ENCODE peak calls at places on chromosomes 6 and 20, in nine cellular contexts. R is AG10803, V is heart right ventricle, X is kidney, I is fibroblast of lung, K is fibroblast of the aortic adventitia, P is A549, H is NB4, Q is thoracic aorta. T is an unnamed sample.

GRCh38 chr20:33305591-33306057 is 22.6 kb downstream of the BPIFB1 start:
- DNase-seq in R (peak), V (no peak), X (no peak), I (no peak), K (no peak), P (peak), H (no peak), Q (no peak), T (no peak)

GRCh38 chr20:16216227-16217210 is 356.7 kb downstream of the KIF16B start:
- DNase-seq in R (no peak), V (no peak), X (no peak), I (no peak), K (no peak), P (no peak), H (no peak), Q (no peak), T (no peak)

GRCh38 chr6:79928478-79928998 is 18.8 kb downstream of the ELOVL4 start:
- DNase-seq in R (no peak), V (no peak), X (no peak), I (no peak), K (no peak), P (peak), H (no peak), Q (no peak), T (no peak)

GRCh38 chr6:142387997-142388815 is 86.4 kb downstream of the ADGRG6 start:
- DNase-seq in R (peak), V (no peak), X (no peak), I (peak), K (peak), P (peak), H (peak), Q (no peak), T (no peak)

GRCh38 chr20:39913274-39913673 is 775.8 kb downstream of the MAFB start:
- DNase-seq in R (no peak), V (no peak), X (no peak), I (peak), K (no peak), P (no peak), H (no peak), Q (no peak), T (no peak)

GRCh38 chr6:113742342-113742741 is 114.8 kb upstream of the MARCKS start:
- DNase-seq in R (no peak), V (no peak), X (no peak), I (no peak), K (peak), P (no peak), H (no peak), Q (no peak), T (no peak)

GRCh38 chr6:24228681-24229255 is 102.8 kb downstream of the NRSN1 start:
- DNase-seq in R (peak), V (no peak), X (no peak), I (peak), K (no peak), P (peak), H (peak), Q (no peak), T (no peak)

GRCh38 chr6:90249458-90249857 is 47.2 kb downstream of the BACH2 start:
- DNase-seq in R (no peak), V (no peak), X (no peak), I (no peak), K (no peak), P (no peak), H (no peak), Q (no peak), T (no peak)

GRCh38 chr20:9353180-9353915 is 161.0 kb upstream of the LAMP5 start:
- DNase-seq in R (no peak), V (no peak), X (no peak), I (no peak), K (no peak), P (no peak), H (no peak), Q (no peak), T (no peak)
- TF ChIP-seq CTCF in R (no peak), V (peak), X (no peak), I (no peak), K (no peak), P (no peak), H (no peak), Q (no peak), T (peak)

GRCh38 chr6:108541843-108542795 is 18.6 kb upstream of the FOXO3 start:
- DNase-seq in R (peak), V (peak), X (peak), I (peak), K (peak), P (peak), H (peak), Q (no peak), T (no peak)

GRCh38 chr6:108546079-108547049 is 14.4 kb upstream of the FOXO3 start:
- DNase-seq in R (no peak), V (no peak), X (no peak), I (no peak), K (no peak), P (no peak), H (peak), Q (no peak), T (no peak)

GRCh38 chr6:108543165-108543940 is 17.4 kb upstream of the FOXO3 start:
- DNase-seq in R (no peak), V (no peak), X (no peak), I (no peak), K (no peak), P (no peak), H (no peak), Q (no peak), T (no peak)

GRCh38 chr6:108549241-108549640 is 11.5 kb upstream of the FOXO3 start:
- DNase-seq in R (peak), V (no peak), X (no peak), I (no peak), K (no peak), P (no peak), H (no peak), Q (no peak), T (no peak)

DNA sequence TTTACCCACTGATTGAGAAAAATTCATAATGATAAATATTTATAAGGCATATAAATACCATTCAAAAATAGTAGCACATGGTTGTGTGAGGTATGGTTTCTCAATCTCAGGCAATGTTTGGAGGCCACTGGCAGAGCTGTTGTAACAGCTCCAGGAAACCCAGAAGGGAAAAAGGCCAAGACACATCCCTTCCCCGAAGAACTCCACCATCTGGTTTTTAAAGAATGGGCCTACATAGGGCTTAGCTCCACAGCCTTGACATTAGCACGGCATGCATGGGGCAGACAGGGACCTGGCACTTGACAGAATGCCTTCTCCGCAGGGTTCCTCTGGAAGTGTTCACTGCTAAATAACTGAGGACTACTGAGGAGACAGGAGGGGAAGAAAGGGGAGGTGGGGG is 16.1 kb upstream of the FOXO3 start:
- DNase-seq in R (peak), V (no peak), X (no peak), I (no peak), K (peak), P (no peak), H (no peak), Q (no peak), T (peak)
- H3K4me3 ChIP-seq in R (no peak), V (no peak), X (no peak), I (no peak), K (no peak), P (no peak), H (no peak), Q (no peak), T (no peak)

GRCh38 chr20:1900321-1900791 is 5.1 kb downstream of the SIRPA start:
- DNase-seq in R (peak), V (peak), X (no peak), I (peak), K (peak), P (peak), H (peak), Q (no peak), T (peak)
- TF ChIP-seq CTCF in R (peak), V (peak), X (peak), I (peak), K (peak), P (peak), H (peak), Q (peak), T (peak)

GRCh38 chr6:39047434-39048327 is 900 bp upstream of the GLP1R start:
- DNase-seq in R (no peak), V (no peak), X (no peak), I (no peak), K (no peak), P (no peak), H (no peak), Q (no peak), T (no peak)
- H3K4me3 ChIP-seq in R (no peak), V (peak), X (no peak), I (no peak), K (no peak), P (no peak), H (peak), Q (no peak), T (no peak)

DNA sequence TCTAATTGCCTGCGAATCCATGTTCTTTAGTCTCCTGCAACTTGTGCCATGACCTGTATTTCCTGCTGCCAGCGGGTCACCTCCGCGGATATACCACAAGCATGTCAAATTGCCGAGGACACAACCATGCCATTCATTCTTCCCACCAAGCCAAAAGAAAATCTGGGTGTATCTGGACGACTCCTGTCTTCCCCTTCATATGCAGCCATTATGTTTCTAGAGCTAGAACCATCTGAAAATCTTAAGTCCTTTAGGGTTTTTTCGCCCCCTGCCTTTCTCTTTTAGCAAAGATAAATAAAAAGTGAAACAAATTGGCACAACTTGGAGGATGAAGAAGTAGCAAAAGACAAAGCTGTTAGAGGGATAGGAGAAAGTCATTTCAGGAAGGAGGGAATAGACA is 242.6 kb downstream of the ARID1B start:
- DNase-seq in R (peak), V (no peak), X (no peak), I (no peak), K (peak), P (no peak), H (peak), Q (no peak), T (no peak)
- TF ChIP-seq CTCF in R (peak), V (no peak), X (no peak), I (peak), K (no peak), P (no peak), H (no peak), Q (no peak), T (no peak)

GRCh38 chr6:501891-502601 is 110.5 kb downstream of the IRF4 start:
- DNase-seq in R (no peak), V (no peak), X (no peak), I (no peak), K (no peak), P (no peak), H (peak), Q (no peak), T (no peak)
- H3K4me3 ChIP-seq in R (no peak), V (no peak), X (no peak), I (no peak), K (no peak), P (no peak), H (peak), Q (no peak), T (peak)

GRCh38 chr6:106692823-106693216 is 63.4 kb downstream of the QRSL1 start:
- DNase-seq in R (no peak), V (no peak), X (no peak), I (no peak), K (no peak), P (no peak), H (no peak), Q (no peak), T (no peak)

GRCh38 chr6:106685833-106686232 is 56.5 kb downstream of the QRSL1 start:
- DNase-seq in R (no peak), V (no peak), X (no peak), I (peak), K (no peak), P (no peak), H (no peak), Q (no peak), T (no peak)

GRCh38 chr6:106684011-106684410 is 54.6 kb downstream of the QRSL1 start:
- DNase-seq in R (no peak), V (no peak), X (no peak), I (no peak), K (no peak), P (no peak), H (no peak), Q (no peak), T (no peak)

GRCh38 chr6:106692112-106692822 is 62.9 kb downstream of the QRSL1 start:
- DNase-seq in R (peak), V (no peak), X (peak), I (peak), K (peak), P (peak), H (no peak), Q (no peak), T (peak)

GRCh38 chr6:106688177-106688951 is 59.0 kb downstream of the QRSL1 start:
- DNase-seq in R (peak), V (no peak), X (no peak), I (no peak), K (peak), P (peak), H (no peak), Q (no peak), T (no peak)
- TF ChIP-seq CTCF in R (no peak), V (no peak), X (no peak), I (no peak), K (no peak), P (no peak), H (no peak), Q (no peak), T (no peak)

GRCh38 chr6:98838027-98838426 is 3.7 kb downstream of the POU3F2 start:
- DNase-seq in R (no peak), V (no peak), X (no peak), I (peak), K (no peak), P (no peak), H (no peak), Q (no peak), T (no peak)

GRCh38 chr6:98840385-98840784 is 6.0 kb downstream of the POU3F2 start:
- DNase-seq in R (no peak), V (no peak), X (no peak), I (peak), K (no peak), P (no peak), H (no peak), Q (no peak), T (no peak)

GRCh38 chr6:98841114-98841513 is 6.7 kb downstream of the POU3F2 start:
- DNase-seq in R (no peak), V (no peak), X (no peak), I (peak), K (no peak), P (no peak), H (no peak), Q (no peak), T (no peak)

GRCh38 chr6:98841589-98842488 is 7.5 kb downstream of the POU3F2 start:
- DNase-seq in R (no peak), V (no peak), X (no peak), I (peak), K (no peak), P (no peak), H (no peak), Q (no peak), T (no peak)

DNA sequence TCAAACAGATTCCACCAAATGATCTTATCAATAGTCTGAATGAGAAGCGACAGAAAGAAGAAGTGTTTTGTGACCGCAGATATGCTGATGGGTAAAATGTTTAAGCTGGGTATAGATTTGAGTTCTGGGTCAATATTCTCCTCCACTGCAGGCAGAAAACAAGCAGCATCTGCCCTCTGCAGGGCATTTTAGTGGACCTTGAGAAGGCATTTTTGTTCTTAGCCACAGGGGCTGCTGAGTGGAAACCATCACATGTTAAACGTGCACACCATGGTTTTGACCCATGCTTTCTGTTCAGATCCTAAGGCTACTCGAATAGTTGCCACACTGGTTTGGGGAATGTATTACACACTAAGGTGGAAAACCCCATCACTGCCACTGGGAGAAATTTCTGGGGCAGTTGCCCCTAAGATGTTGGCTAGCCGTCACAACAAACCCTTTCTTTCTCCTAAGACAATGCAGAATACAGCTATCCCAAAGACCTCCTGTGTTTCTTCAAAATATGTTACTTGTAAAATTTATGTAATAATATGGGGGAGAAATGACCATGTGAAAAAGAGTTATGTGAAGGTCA is 5.5 kb downstream of the POU3F2 start:
- DNase-seq in R (peak), V (no peak), X (no peak), I (peak), K (peak), P (peak), H (peak), Q (no peak), T (no peak)
- H3K4me3 ChIP-seq in R (no peak), V (no peak), X (no peak), I (no peak), K (no peak), P (no peak), H (no peak), Q (no peak), T (no peak)

GRCh38 chr6:168959696-168960095 is 293.9 kb downstream of the THBS2 start:
- DNase-seq in R (no peak), V (no peak), X (no peak), I (no peak), K (no peak), P (no peak), H (no peak), Q (no peak), T (no peak)

GRCh38 chr6:168953461-168953860 is 300.2 kb downstream of the THBS2 start:
- DNase-seq in R (no peak), V (no peak), X (no peak), I (no peak), K (no peak), P (no peak), H (no peak), Q (no peak), T (no peak)

GRCh38 chr6:168956141-168956838 is 297.4 kb downstream of the THBS2 start:
- DNase-seq in R (peak), V (no peak), X (no peak), I (peak), K (no peak), P (no peak), H (no peak), Q (no peak), T (no peak)

GRCh38 chr6:168960557-168960956 is 293.1 kb downstream of the THBS2 start:
- DNase-seq in R (no peak), V (no peak), X (no peak), I (no peak), K (no peak), P (no peak), H (no peak), Q (no peak), T (no peak)

DNA sequence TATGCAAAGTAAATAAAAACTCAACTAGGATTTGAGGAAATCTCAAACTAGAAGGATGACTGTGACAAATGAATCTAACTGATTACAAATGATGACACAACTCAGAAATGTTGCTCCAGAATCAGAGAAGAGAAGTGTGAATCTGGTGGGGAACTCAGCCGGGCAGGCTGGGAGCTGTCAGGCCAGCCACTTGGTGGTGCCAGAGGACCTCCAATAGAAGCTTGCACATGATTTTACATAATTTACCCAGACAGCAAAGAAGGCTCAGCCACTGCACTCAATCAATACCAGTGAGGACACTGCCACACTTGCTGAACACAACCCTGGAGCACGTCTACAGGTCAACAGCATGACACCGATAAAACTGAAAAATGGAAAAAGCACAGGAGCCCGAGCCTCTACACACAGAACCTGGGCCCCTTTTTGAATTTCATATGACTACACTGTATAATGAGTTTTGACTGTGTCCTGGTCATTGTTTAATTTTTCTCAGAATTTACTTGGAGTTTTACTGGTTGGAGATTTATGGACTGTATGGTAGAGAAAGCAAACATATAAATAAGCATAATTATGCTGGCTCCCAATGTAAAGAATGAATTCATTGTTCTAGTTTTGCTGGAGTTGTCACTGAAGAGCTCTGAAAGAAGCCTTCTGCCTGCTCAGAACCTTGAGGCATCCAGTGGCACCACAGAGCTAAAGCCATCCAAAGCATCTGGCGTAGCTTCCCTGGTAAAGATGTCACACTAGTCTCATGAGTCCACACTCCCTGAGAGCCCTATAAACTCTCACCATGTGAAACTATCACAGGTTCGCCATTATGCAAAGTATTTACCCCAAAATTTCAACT is 296.5 kb downstream of the THBS2 start:
- DNase-seq in R (peak), V (peak), X (peak), I (peak), K (peak), P (peak), H (peak), Q (no peak), T (peak)
- TF ChIP-seq CTCF in R (peak), V (peak), X (peak), I (peak), K (peak), P (peak), H (peak), Q (peak), T (peak)

DNA sequence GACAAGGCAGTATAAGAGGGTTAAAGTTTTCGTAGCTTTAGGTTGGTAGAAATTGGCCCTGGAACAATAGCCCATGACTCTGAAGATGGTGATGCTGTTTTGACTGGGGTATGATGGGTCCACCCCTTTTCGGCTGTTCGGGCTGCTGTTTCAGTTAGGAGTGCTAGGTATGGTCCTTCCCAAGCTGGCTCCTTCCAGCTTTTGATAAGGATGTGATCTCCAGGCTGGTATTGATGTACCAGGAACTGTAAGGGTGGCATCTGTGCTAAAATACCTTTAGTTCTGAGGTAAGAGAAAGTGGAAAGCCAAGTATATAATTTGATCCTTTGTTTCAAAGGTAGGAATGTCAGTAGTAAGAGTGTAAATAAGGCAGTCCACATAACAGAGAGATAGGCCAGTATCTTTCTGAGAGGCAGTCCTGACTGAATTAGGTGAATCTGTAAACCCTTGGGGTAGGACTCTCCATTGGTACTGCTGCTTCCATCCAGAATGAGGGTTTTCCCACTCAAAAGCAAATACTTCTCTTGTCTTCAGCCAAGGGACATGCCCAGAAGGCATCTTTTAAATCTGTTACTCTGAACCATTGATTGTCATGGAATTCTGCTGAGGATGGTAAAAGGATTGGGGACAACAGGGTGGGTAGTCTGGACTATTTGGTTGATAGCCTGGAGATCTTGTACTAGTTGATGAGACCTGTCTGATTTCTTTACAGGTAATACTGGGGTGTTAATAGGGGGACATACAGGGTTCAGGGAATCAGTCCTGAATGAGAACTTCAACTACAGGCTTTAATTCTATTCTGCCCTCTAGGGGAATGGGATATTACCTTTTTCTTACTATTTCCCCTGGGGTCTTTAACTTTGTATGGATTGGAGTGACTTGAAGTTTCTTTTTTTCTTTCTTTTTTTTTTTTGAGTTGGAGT is 6.1 kb upstream of the ZNFX1 start:
- DNase-seq in R (no peak), V (no peak), X (no peak), I (no peak), K (no peak), P (no peak), H (peak), Q (no peak), T (no peak)
- H3K4me3 ChIP-seq in R (no peak), V (no peak), X (no peak), I (no peak), K (peak), P (peak), H (peak), Q (no peak), T (no peak)

T was measured in AG09309.